ENCODE peak calls at places on chromosomes 13 and 19, in ten cellular contexts. M is psoas muscle; T is tibial artery; W is Panc1; A is tibial nerve; G is CD8-positive, alpha-beta T cell; I is Peyer's patch; J is body of pancreas; Y is left ventricle myocardium inferior; F is PC-9. D is an unnamed sample. For H3K27me3 and H3K36me3, the result is how much of the 10 kb centered on the place peaks cover.

GRCh38 chr13:33249066-33249465 is 36.5 kb downstream of the STARD13 start:
- DNase-seq in J (no peak), W (no peak), M (no peak), T (no peak), A (no peak), G (no peak), F (no peak), I (no peak), Y (no peak), D (no peak)

GRCh38 chr13:51770681-51771417 is 33.1 kb downstream of the DHRS12 start:
- DNase-seq in Y (no peak), G (no peak), W (no peak), A (no peak), I (peak), F (no peak), M (no peak), T (no peak), J (peak), D (no peak)

GRCh38 chr13:92494915-92495314 is 731.7 kb upstream of the GPC6 start:
- DNase-seq in T (no peak), A (no peak), Y (no peak), M (no peak), W (no peak), G (no peak), J (no peak), I (no peak), F (no peak), D (no peak)

GRCh38 chr13:109868583-109869311 is 82.4 kb upstream of the IRS2 start:
- DNase-seq in G (no peak), M (no peak), F (peak), Y (no peak), A (no peak), W (no peak), T (no peak), I (no peak), J (no peak), D (no peak)

GRCh38 chr19:288911-289310 is 2.3 kb downstream of the PLPP2 start:
- DNase-seq in J (no peak), G (no peak), W (no peak), I (no peak), M (peak), F (no peak), A (no peak), T (no peak), Y (no peak), D (no peak)

GRCh38 chr19:31334849-31335624 is 14.2 kb downstream of the TSHZ3 start:
- DNase-seq in A (no peak), W (no peak), T (no peak), F (no peak), M (no peak), Y (no peak), J (no peak), G (no peak), I (no peak), D (no peak)

GRCh38 chr13:37446503-37446902 is 152.1 kb downstream of the POSTN start:
- DNase-seq in G (no peak), Y (no peak), F (no peak), T (peak), W (no peak), M (no peak), A (no peak), I (no peak), J (no peak), D (no peak)

GRCh38 chr19:55250262-55251036 is 8.4 kb downstream of the PPP6R1 start:
- DNase-seq in G (no peak), W (no peak), F (no peak), M (peak), J (no peak), T (no peak), Y (no peak), A (no peak), I (no peak), D (no peak)

GRCh38 chr19:30807263-30807662 is 435.1 kb downstream of the ZNF536 start:
- DNase-seq in I (no peak), T (no peak), Y (no peak), G (no peak), M (no peak), W (no peak), A (no peak), J (no peak), F (no peak), D (no peak)

GRCh38 chr13:36432106-36432544 is at the start of gene CCNA1:
- DNase-seq in Y (peak), G (no peak), J (peak), M (peak), T (no peak), F (no peak), A (no peak), I (no peak), W (no peak), D (no peak)

GRCh38 chr13:40640845-40641458 is 25.5 kb downstream of the FOXO1 start:
- DNase-seq in A (no peak), W (no peak), J (no peak), I (no peak), M (peak), T (no peak), G (no peak), F (no peak), Y (no peak), D (no peak)

GRCh38 chr19:54464044-54464623 is 556 bp upstream of the LENG9 start:
- DNase-seq in T (peak), J (peak), M (peak), G (peak), F (peak), I (peak), A (peak), Y (peak), W (peak), D (peak)

GRCh38 chr19:29507081-29507860 is 18.5 kb upstream of the VSTM2B start:
- DNase-seq in W (no peak), T (no peak), G (no peak), F (no peak), J (no peak), M (no peak), Y (no peak), I (no peak), A (no peak), D (no peak)

GRCh38 chr13:28716511-28716910 is 2.3 kb downstream of the SLC46A3 start:
- DNase-seq in F (peak), M (no peak), A (no peak), W (peak), J (peak), Y (peak), G (no peak), T (no peak), I (no peak), D (no peak)

GRCh38 chr13:59305896-59306295 is 857.8 kb downstream of the DIAPH3 start:
- DNase-seq in F (no peak), T (no peak), A (no peak), M (no peak), G (no peak), W (no peak), I (no peak), Y (no peak), J (no peak), D (no peak)

GRCh38 chr13:74528751-74529513 is 394.7 kb upstream of the KLF12 start:
- DNase-seq in A (no peak), M (no peak), W (no peak), Y (no peak), T (no peak), I (no peak), J (no peak), F (no peak), G (no peak), D (no peak)

GRCh38 chr19:39059302-39059701 is 24.9 kb upstream of the ACP7 start:
- DNase-seq in W (no peak), J (no peak), M (no peak), F (no peak), Y (no peak), T (no peak), G (no peak), A (no peak), I (no peak), D (no peak)

GRCh38 chr19:17243340-17243853 is 2.3 kb downstream of the NR2F6 start:
- DNase-seq in J (peak), F (peak), I (no peak), G (no peak), T (no peak), Y (no peak), W (no peak), M (no peak), A (no peak), D (no peak)

GRCh38 chr19:2050349-2050990 is 574 bp downstream of the MKNK2 start:
- DNase-seq in F (no peak), G (no peak), W (no peak), Y (no peak), A (no peak), M (no peak), J (no peak), T (no peak), I (no peak), D (no peak)

GRCh38 chr19:21508198-21508597 is 2.8 kb downstream of the ZNF429 start:
- DNase-seq in A (no peak), J (no peak), F (no peak), T (no peak), M (no peak), W (no peak), Y (no peak), I (no peak), G (no peak), D (no peak)

GRCh38 chr13:62482351-62482750 is 1066.7 kb upstream of the PCDH20 start:
- DNase-seq in G (no peak), T (no peak), Y (no peak), I (no peak), M (no peak), J (no peak), W (no peak), F (no peak), A (no peak), D (no peak)

GRCh38 chr19:45200614-45201013 is 22.0 kb downstream of the BLOC1S3 start:
- DNase-seq in I (no peak), W (no peak), J (peak), T (no peak), A (no peak), M (no peak), F (no peak), Y (no peak), G (no peak), D (no peak)
- H3K4me3 ChIP-seq in I (no peak), W (no peak), J (no peak), T (no peak), A (no peak), M (no peak), F (no peak), Y (no peak), G (no peak), D (no peak)

DNA sequence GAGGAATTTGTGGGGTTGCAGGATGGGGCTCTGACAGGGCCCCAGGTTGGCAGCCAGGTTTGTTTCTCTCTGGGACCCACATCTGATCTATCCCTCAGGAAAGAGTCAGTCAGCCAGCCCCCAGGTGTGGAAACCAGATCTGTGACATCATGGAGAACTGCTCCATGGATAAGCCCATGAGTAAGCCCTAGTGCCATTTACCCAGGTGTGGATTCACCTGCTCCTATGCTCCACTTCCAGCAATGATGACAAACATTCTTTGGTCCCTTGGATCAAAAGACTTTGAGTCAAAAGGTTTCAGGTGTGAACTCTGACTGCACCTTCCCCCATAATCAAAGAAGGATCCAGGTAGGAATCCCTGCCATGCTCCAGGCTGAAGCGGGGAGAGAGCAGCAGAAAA is 26.9 kb upstream of the IGFL4 start:
- DNase-seq in G (no peak), F (peak), Y (no peak), A (no peak), I (no peak), W (no peak), M (no peak), J (no peak), T (no peak), D (no peak)
- H3K27me3 ChIP-seq in G (under half), F (under half), Y (half or more), A (half or more), I (under half), W (under half), M (half or more), J (under half), T (half or more), D (under half)

DNA sequence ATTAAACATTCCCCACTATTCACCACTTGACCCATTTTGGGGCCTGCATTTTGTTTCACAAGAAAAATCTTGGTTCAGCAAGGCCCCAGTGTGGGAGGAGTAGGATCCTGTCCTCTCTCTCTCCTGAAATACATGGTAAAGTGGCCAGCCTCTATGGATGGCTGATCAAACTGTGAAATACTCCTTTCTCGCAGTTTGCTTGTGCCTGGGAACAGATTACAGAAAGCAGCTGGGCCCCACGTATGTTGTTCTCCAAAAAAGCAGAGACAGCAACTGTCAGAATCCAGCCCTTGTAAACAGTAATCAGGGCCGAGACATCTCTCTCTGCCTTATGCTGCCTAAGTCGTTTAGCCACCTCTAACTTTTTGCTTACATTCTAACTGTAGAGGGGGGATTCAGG is 61.0 kb upstream of the RAP2A start:
- DNase-seq in Y (no peak), J (no peak), G (no peak), W (no peak), M (no peak), T (no peak), F (no peak), A (no peak), I (no peak), D (no peak)
- H3K36me3 ChIP-seq in Y (under half), J (under half), G (under half), W (under half), M (under half), T (under half), F (half or more), A (under half), I (under half), D (under half)

DNA sequence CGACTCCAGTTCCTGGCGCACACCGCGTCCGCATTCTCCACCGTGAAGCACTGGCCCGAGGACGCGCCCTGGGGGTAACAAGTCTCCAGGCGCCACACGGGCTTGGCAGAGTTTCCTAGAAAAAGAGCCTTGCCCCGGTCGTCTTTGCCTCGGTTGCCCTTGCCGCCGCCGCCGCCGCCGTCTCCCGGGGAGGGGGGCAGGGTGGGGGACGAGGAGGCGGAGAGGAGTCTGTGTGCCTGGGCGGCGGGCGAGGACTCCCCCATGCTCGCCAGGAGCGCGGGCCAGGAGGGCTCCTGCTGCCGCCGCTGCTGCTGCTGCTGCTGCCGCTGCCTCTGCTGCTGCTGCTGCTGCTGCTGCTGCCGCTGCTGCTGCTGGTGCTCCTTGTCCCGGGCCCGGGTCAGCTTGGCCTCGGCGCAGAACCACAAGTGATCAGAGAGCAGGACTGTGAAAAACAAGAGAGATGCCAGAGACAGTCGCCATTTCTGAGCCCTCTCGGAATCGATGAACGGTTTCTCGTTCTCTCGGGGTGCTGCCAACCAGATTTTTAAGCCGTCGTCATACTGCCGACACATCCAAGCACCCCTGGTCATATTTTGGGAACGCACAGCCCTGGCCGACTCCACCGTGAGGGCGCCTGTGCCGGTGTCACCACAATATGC is 349.2 kb downstream of the LIG4 start:
- DNase-seq in M (no peak), A (no peak), W (no peak), G (no peak), J (peak), T (no peak), Y (no peak), I (no peak), F (no peak), D (no peak)
- H3K4me3 ChIP-seq in M (peak), A (peak), W (peak), G (no peak), J (no peak), T (peak), Y (peak), I (no peak), F (peak), D (no peak)

GRCh38 chr19:13012390-13012689 is 17.1 kb downstream of the NFIX start:
- DNase-seq in W (no peak), F (no peak), M (no peak), A (no peak), T (no peak), J (no peak), G (no peak), I (no peak), Y (no peak), D (no peak)
- H3K27me3 ChIP-seq in W (under half), F (under half), M (under half), A (under half), T (under half), J (under half), G (under half), I (under half), Y (under half), D (under half)

GRCh38 chr19:33110201-33110910 is 21.6 kb upstream of the WDR88 start:
- DNase-seq in J (no peak), G (no peak), T (no peak), F (peak), A (no peak), W (peak), Y (no peak), M (no peak), I (no peak), D (no peak)
- H3K36me3 ChIP-seq in J (under half), G (under half), T (half or more), F (under half), A (under half), W (under half), Y (half or more), M (under half), I (half or more), D (under half)

DNA sequence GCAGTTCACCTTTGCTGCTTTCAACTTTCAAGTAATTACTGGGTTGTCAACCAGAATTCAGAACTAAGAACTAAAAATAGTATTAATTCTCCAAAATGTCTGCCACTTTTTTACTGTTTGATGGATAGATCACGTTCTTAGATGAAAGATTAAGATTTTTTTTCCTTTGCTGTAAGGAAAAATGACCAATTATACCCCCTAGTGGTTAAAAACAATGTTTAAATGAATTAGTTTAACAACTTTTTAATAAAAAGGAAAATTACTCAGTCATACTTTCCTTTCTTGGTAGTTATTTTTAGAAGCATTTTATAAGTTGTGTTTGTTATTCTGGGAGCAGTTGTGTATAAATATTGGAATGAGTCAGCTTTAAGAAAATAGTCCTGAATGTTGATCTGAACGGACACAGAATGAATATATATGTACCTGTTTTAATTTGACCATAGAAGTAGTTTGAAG is 4.6 kb downstream of the TM9SF2 start:
- DNase-seq in W (no peak), A (no peak), G (no peak), F (no peak), M (no peak), J (no peak), I (no peak), Y (no peak), T (no peak), D (no peak)
- H3K4me3 ChIP-seq in W (no peak), A (no peak), G (no peak), F (no peak), M (peak), J (no peak), I (no peak), Y (no peak), T (no peak), D (no peak)

GRCh38 chr13:91238036-91238435 is 109.5 kb upstream of the MIR17HG start:
- DNase-seq in M (no peak), W (no peak), G (no peak), A (no peak), F (no peak), I (no peak), J (no peak), Y (no peak), T (no peak), D (no peak)
- H3K27me3 ChIP-seq in M (under half), W (under half), G (under half), A (under half), F (under half), I (under half), J (under half), Y (under half), T (under half), D (under half)

DNA sequence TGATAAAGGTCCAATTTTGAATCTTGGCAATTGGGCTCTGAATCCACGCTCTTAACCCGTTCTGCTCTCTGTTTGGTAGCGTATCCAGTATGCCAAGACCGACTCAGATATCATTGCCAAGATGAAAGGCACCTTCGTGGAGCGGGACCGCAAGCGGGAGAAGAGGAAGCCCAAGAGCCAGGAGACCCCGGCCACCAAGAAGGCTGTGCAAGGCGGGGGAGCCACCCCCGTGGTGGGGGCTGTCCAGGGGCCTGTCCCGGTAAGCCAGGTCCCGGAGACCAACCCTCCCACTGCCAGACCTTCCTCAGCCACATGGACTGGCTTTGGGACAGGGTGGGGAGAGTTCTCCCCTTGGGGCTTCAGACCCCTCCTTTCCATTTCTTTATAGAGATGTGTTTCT is 8.3 kb downstream of the SNRPA start:
- DNase-seq in A (no peak), T (no peak), Y (no peak), G (no peak), J (no peak), I (no peak), F (no peak), M (no peak), W (no peak), D (no peak)
- H3K36me3 ChIP-seq in A (half or more), T (half or more), Y (half or more), G (half or more), J (half or more), I (half or more), F (half or more), M (under half), W (under half), D (half or more)

DNA sequence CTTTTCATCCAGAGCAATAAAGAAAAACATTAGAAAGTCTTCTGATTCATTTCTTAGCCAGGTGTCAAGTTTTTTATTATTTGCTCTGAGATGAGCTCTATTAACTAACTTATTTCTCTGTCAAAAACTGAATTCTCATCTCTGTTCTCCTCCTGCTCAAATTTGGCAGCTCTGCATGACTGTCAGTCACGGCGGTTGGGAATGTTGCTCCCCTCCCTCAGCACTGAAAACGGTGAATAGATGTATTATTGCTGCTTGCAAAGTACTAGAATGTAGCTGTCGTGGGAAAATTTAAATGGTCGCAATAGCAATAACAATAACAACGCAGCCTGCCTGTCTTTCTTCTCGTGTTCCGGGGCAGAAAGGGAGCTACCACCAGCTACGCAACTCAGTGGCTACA is 125.7 kb upstream of the FRY start:
- DNase-seq in G (no peak), I (no peak), M (no peak), Y (no peak), F (no peak), J (no peak), T (no peak), A (no peak), W (no peak), D (no peak)
- H3K4me3 ChIP-seq in G (no peak), I (no peak), M (no peak), Y (no peak), F (no peak), J (no peak), T (peak), A (no peak), W (no peak), D (no peak)